ENCODE peak calls at places on chromosomes 16 and 17, in five cellular contexts. One of them, this sample, is unnamed.

GRCh38 chr17:21125862-21126261 is 902 bp upstream of the DHRS7B start:
- DNase-seq in neuronal stem cell: no peak
- DNase-seq in mesenchymal stem cell: no peak
- DNase-seq in H9: no peak
- DNase-seq in H1: no peak
- DNase-seq in this sample: no peak

GRCh38 chr17:67452681-67453554 is 75.8 kb downstream of the PITPNC1 start:
- DNase-seq in neuronal stem cell: no peak
- DNase-seq in mesenchymal stem cell: no peak
- DNase-seq in H9: no peak
- DNase-seq in H1: no peak
- DNase-seq in this sample: no peak

GRCh38 chr16:84794626-84795025 is 25.2 kb upstream of the CRISPLD2 start:
- DNase-seq in neuronal stem cell: no peak
- DNase-seq in mesenchymal stem cell: no peak
- DNase-seq in H9: no peak
- DNase-seq in H1: no peak
- DNase-seq in this sample: no peak

GRCh38 chr17:74213897-74214386 is 571 bp downstream of the TTYH2 start:
- DNase-seq in neuronal stem cell: no peak
- DNase-seq in mesenchymal stem cell: no peak
- DNase-seq in H9: no peak
- DNase-seq in H1: no peak
- DNase-seq in this sample: no peak

GRCh38 chr16:53827741-53828140 is 123.8 kb downstream of the FTO start:
- DNase-seq in neuronal stem cell: peak; percentile 73
- DNase-seq in mesenchymal stem cell: no peak
- DNase-seq in H9: no peak
- DNase-seq in H1: no peak
- DNase-seq in this sample: no peak

GRCh38 chr16:87860553-87861299 is 8.6 kb downstream of the SLC7A5 start:
- DNase-seq in neuronal stem cell: no peak
- DNase-seq in mesenchymal stem cell: peak; percentile 91
- DNase-seq in H9: no peak
- DNase-seq in H1: no peak
- DNase-seq in this sample: no peak

GRCh38 chr16:24035127-24035842 is 199.5 kb downstream of the PRKCB start:
- DNase-seq in neuronal stem cell: no peak
- DNase-seq in mesenchymal stem cell: no peak
- DNase-seq in H9: no peak
- DNase-seq in H1: no peak
- DNase-seq in this sample: peak; percentile 22

GRCh38 chr17:49450735-49451134 is 36.1 kb upstream of the PHB1 start:
- DNase-seq in neuronal stem cell: no peak
- DNase-seq in mesenchymal stem cell: peak; percentile 19
- DNase-seq in H9: no peak
- DNase-seq in H1: no peak
- DNase-seq in this sample: no peak

GRCh38 chr17:17141860-17142552 is 64.1 kb downstream of the PLD6 start:
- DNase-seq in neuronal stem cell: peak; percentile 38
- DNase-seq in mesenchymal stem cell: peak; percentile 45
- DNase-seq in H9: peak; percentile 80
- DNase-seq in H1: no peak
- DNase-seq in this sample: no peak

GRCh38 chr16:9092282-9092962 is 978 bp downstream of the HAPSTR1 start:
- DNase-seq in neuronal stem cell: peak; percentile 41
- DNase-seq in mesenchymal stem cell: peak; percentile 40
- DNase-seq in H9: no peak
- DNase-seq in H1: no peak
- DNase-seq in this sample: peak; percentile 8

GRCh38 chr16:9138731-9139501 is 47.5 kb downstream of the HAPSTR1 start:
- DNase-seq in neuronal stem cell: peak; percentile 58
- DNase-seq in mesenchymal stem cell: peak; percentile 73
- DNase-seq in H9: peak; percentile 89
- DNase-seq in H1: no peak
- DNase-seq in this sample: peak; percentile 44

GRCh38 chr17:17467720-17468119 is 9.1 kb upstream of the MED9 start:
- DNase-seq in neuronal stem cell: no peak
- DNase-seq in mesenchymal stem cell: no peak
- DNase-seq in H9: no peak
- DNase-seq in H1: no peak
- DNase-seq in this sample: no peak

GRCh38 chr16:87780385-87780989 is 14.7 kb upstream of the KLHDC4 start:
- DNase-seq in neuronal stem cell: no peak
- DNase-seq in mesenchymal stem cell: no peak
- DNase-seq in H9: no peak
- DNase-seq in H1: no peak
- DNase-seq in this sample: no peak

GRCh38 chr17:68707032-68707431 is 105.9 kb upstream of the FAM20A start:
- DNase-seq in neuronal stem cell: no peak
- DNase-seq in mesenchymal stem cell: peak; percentile 55
- DNase-seq in H9: no peak
- DNase-seq in H1: no peak
- DNase-seq in this sample: no peak

GRCh38 chr16:55569025-55569424 is 2.5 kb downstream of the CAPNS2 start:
- DNase-seq in neuronal stem cell: no peak
- DNase-seq in mesenchymal stem cell: no peak
- DNase-seq in H9: no peak
- DNase-seq in H1: no peak
- DNase-seq in this sample: no peak

GRCh38 chr17:66548158-66548557 is 245.7 kb downstream of the PRKCA start:
- DNase-seq in neuronal stem cell: no peak
- DNase-seq in mesenchymal stem cell: peak; percentile 40
- DNase-seq in H9: no peak
- DNase-seq in H1: no peak
- DNase-seq in this sample: no peak

GRCh38 chr17:48622857-48623256 is 3.3 kb downstream of the HOXB9 start:
- DNase-seq in neuronal stem cell: no peak
- DNase-seq in mesenchymal stem cell: peak; percentile 62
- DNase-seq in H9: no peak
- DNase-seq in H1: no peak
- DNase-seq in this sample: no peak

GRCh38 chr17:14738652-14738988 is 437.7 kb downstream of the HS3ST3B1 start:
- DNase-seq in neuronal stem cell: no peak
- DNase-seq in mesenchymal stem cell: no peak
- DNase-seq in H9: no peak
- DNase-seq in H1: no peak
- DNase-seq in this sample: peak; percentile 20

GRCh38 chr17:49498037-49498615 is 3.0 kb downstream of the NGFR start:
- DNase-seq in neuronal stem cell: peak; percentile 30
- DNase-seq in mesenchymal stem cell: no peak
- DNase-seq in H9: peak; percentile 78
- DNase-seq in H1: no peak
- DNase-seq in this sample: no peak

GRCh38 chr16:68473358-68474064 is 25.2 kb upstream of the SMPD3 start:
- DNase-seq in neuronal stem cell: no peak
- DNase-seq in mesenchymal stem cell: no peak
- DNase-seq in H9: no peak
- DNase-seq in H1: no peak
- DNase-seq in this sample: no peak

GRCh38 chr16:56950881-56951771 is 10.6 kb upstream of the CETP start:
- DNase-seq in neuronal stem cell: peak; percentile 24
- DNase-seq in mesenchymal stem cell: peak; percentile 55
- DNase-seq in H9: peak; percentile 78
- DNase-seq in H1: no peak
- DNase-seq in this sample: peak; percentile 74

GRCh38 chr16:19830902-19831555 is 53.6 kb downstream of the GPRC5B start:
- DNase-seq in neuronal stem cell: no peak
- DNase-seq in mesenchymal stem cell: peak; percentile 26
- DNase-seq in H9: no peak
- DNase-seq in H1: no peak
- DNase-seq in this sample: no peak

GRCh38 chr16:75097941-75098897 is 18.4 kb downstream of the LDHD start:
- DNase-seq in neuronal stem cell: no peak
- DNase-seq in mesenchymal stem cell: no peak
- DNase-seq in H9: no peak
- DNase-seq in H1: no peak
- DNase-seq in this sample: no peak

GRCh38 chr16:53209489-53209888 is 154.7 kb downstream of the CHD9 start:
- DNase-seq in neuronal stem cell: no peak
- DNase-seq in mesenchymal stem cell: no peak
- DNase-seq in H9: no peak
- DNase-seq in H1: no peak
- DNase-seq in this sample: no peak

GRCh38 chr17:74159226-74159840 is 44.1 kb upstream of the RPL38 start:
- DNase-seq in neuronal stem cell: no peak
- DNase-seq in mesenchymal stem cell: no peak
- DNase-seq in H9: peak; percentile 14
- DNase-seq in H1: no peak
- DNase-seq in this sample: no peak

GRCh38 chr16:85263214-85263613 is 150.9 kb upstream of the CIBAR2 start:
- DNase-seq in neuronal stem cell: no peak
- DNase-seq in mesenchymal stem cell: no peak
- DNase-seq in H9: no peak
- DNase-seq in H1: no peak
- DNase-seq in this sample: no peak

GRCh38 chr17:49581645-49581992 is 5.9 kb downstream of the NXPH3 start:
- DNase-seq in neuronal stem cell: no peak
- DNase-seq in mesenchymal stem cell: no peak
- DNase-seq in H9: no peak
- DNase-seq in H1: no peak
- DNase-seq in this sample: no peak

GRCh38 chr16:21554795-21555585 is 44.4 kb upstream of the METTL9 start:
- DNase-seq in neuronal stem cell: peak; percentile 67
- DNase-seq in mesenchymal stem cell: peak; percentile 66
- DNase-seq in H9: peak; percentile 96
- DNase-seq in H1: peak; percentile 62
- DNase-seq in this sample: peak; percentile 82

GRCh38 chr17:39626671-39627169 is at the start of gene PPP1R1B:
- DNase-seq in neuronal stem cell: no peak
- DNase-seq in mesenchymal stem cell: no peak
- DNase-seq in H9: peak; percentile 66
- DNase-seq in H1: no peak
- DNase-seq in this sample: no peak
- H3K18ac ChIP-seq in neuronal stem cell: peak within 1 kb of the TSS; percentile 65
- H3K18ac ChIP-seq in mesenchymal stem cell: no peak within 1 kb of the TSS
- H3K18ac ChIP-seq in H9: no peak within 1 kb of the TSS
- H3K18ac ChIP-seq in H1: peak within 1 kb of the TSS; percentile 95
- H3K18ac ChIP-seq in this sample: no peak within 1 kb of the TSS

GRCh38 chr17:39647242-39647641 is 10.3 kb downstream of the STARD3 start:
- DNase-seq in neuronal stem cell: no peak
- DNase-seq in mesenchymal stem cell: no peak
- DNase-seq in H9: no peak
- DNase-seq in H1: no peak
- DNase-seq in this sample: no peak
- H3K27me3 ChIP-seq in neuronal stem cell: no peaks in the 10 kb centered on the region
- H3K27me3 ChIP-seq in mesenchymal stem cell: no peaks in the 10 kb centered on the region
- H3K27me3 ChIP-seq in H9: no peaks in the 10 kb centered on the region
- H3K27me3 ChIP-seq in H1: no peaks in the 10 kb centered on the region
- H3K27me3 ChIP-seq in this sample: no peaks in the 10 kb centered on the region

DNA sequence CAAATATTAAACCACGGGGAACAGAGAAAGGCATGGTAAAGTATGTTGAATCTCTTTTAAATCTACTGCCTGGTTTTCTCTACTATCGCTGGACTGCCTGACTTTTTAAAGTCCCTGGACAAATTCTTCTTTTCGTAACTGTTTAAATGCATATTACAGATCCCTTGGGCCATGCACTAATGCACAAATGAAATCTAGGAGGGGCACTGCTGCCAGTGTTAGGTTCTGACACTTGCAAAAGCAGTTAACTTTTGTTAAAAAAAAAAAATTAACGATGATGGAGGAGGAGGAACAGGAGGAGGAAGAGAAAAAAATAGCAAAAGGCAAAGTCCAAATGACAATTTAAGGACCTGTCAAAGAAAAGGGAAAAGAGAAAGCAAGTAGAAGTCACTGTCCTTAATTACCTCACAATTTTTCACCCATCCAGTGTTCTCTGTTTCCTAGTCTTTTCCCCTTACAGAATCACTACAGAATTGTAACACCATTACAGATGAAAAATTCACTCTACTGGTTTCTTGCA is 97.8 kb upstream of the CORO6 start:
- DNase-seq in neuronal stem cell: no peak
- DNase-seq in mesenchymal stem cell: no peak
- DNase-seq in H9: no peak
- DNase-seq in H1: no peak
- DNase-seq in this sample: no peak
- H3K18ac ChIP-seq in neuronal stem cell: no peak overlapping the region
- H3K18ac ChIP-seq in mesenchymal stem cell: no peak overlapping the region
- H3K18ac ChIP-seq in H9: no peak overlapping the region
- H3K18ac ChIP-seq in H1: no peak overlapping the region
- H3K18ac ChIP-seq in this sample: no peak overlapping the region

DNA sequence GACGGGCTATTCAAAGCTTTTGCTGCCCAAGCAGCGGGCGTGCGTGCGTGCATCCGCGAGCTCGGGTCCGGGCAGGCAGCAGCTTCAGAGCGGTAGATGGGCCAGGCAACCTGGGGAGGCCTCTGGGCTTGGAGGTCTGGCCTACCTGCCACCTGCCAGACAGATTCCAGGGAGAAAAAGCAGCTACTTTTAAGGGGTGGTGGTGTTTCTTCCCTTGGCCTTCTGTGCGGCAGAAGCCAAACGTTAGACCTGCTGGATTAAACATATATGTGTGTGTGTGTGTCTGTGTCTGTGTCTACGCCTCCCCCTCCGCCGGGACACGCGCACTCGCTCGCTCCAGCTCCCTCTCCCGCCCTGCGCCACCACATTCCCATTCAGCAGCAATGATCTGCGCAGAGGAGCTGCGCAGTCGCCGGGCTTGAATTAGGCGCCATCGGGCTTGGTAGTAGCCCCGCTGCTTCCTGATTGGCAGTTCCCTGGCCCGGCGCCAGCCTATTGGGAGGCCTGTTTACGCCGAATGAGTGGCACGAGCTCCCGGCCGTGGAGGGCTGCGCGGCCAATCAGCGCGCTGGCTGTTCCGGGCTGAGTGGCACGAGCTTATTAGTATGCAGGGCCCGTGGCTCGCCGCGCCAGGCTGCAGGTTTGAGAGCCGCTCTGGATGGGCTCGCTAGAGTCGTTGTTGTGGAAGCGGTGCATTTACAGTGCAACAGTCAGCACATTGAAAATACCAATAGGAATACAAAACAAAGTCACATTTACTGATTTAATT is at the start of gene BAHCC1:
- DNase-seq in neuronal stem cell: peak; percentile 99
- DNase-seq in mesenchymal stem cell: peak; percentile 100
- DNase-seq in H9: peak; percentile 100
- DNase-seq in H1: peak; percentile 95
- DNase-seq in this sample: peak; percentile 99
- H3K27me3 ChIP-seq in neuronal stem cell: peaks cover 18% of the 10 kb centered on the region
- H3K27me3 ChIP-seq in mesenchymal stem cell: no peaks in the 10 kb centered on the region
- H3K27me3 ChIP-seq in H9: peaks cover 40% of the 10 kb centered on the region
- H3K27me3 ChIP-seq in H1: peaks cover 62% of the 10 kb centered on the region
- H3K27me3 ChIP-seq in this sample: peaks cover 10% of the 10 kb centered on the region

GRCh38 chr17:2158011-2158410 is 103.1 kb downstream of the HIC1 start:
- DNase-seq in neuronal stem cell: no peak
- DNase-seq in mesenchymal stem cell: peak; percentile 97
- DNase-seq in H9: no peak
- DNase-seq in H1: no peak
- DNase-seq in this sample: peak; percentile 64

GRCh38 chr17:2155482-2156051 is 100.7 kb downstream of the HIC1 start:
- DNase-seq in neuronal stem cell: no peak
- DNase-seq in mesenchymal stem cell: no peak
- DNase-seq in H9: no peak
- DNase-seq in H1: no peak
- DNase-seq in this sample: no peak

GRCh38 chr17:2151634-2152033 is 96.7 kb downstream of the HIC1 start:
- DNase-seq in neuronal stem cell: no peak
- DNase-seq in mesenchymal stem cell: no peak
- DNase-seq in H9: no peak
- DNase-seq in H1: no peak
- DNase-seq in this sample: peak; percentile 71

GRCh38 chr17:2156666-2157065 is 101.8 kb downstream of the HIC1 start:
- DNase-seq in neuronal stem cell: no peak
- DNase-seq in mesenchymal stem cell: no peak
- DNase-seq in H9: no peak
- DNase-seq in H1: no peak
- DNase-seq in this sample: no peak

GRCh38 chr17:2157081-2157480 is 102.2 kb downstream of the HIC1 start:
- DNase-seq in neuronal stem cell: no peak
- DNase-seq in mesenchymal stem cell: peak; percentile 83
- DNase-seq in H9: no peak
- DNase-seq in H1: no peak
- DNase-seq in this sample: peak; percentile 20
- H3K18ac ChIP-seq in neuronal stem cell: no peak overlapping the region
- H3K18ac ChIP-seq in mesenchymal stem cell: peak overlapping the region; percentile 85
- H3K18ac ChIP-seq in H9: no peak overlapping the region
- H3K18ac ChIP-seq in H1: no peak overlapping the region
- H3K18ac ChIP-seq in this sample: no peak overlapping the region